ENCODE peak calls at places on chromosomes 7 and 10, in ten cellular contexts. M, S, T, E, D, X, Y, F, O and W are unnamed samples.

GRCh38 chr7:100065452-100066186 is 15.9 kb downstream of the ZNF3 start:
- DNase-seq in S (no peak), O (no peak), X (no peak), T (no peak), E (no peak), F (no peak), D (peak; percentile 46), M (no peak), Y (no peak), W (no peak)

GRCh38 chr7:90958669-90959068 is 305.6 kb upstream of the FZD1 start:
- DNase-seq in D (no peak), O (no peak), F (no peak), S (no peak), Y (no peak), T (no peak), E (no peak), X (no peak), M (no peak), W (no peak)

GRCh38 chr7:39525926-39526325 is 40.3 kb upstream of the YAE1 start:
- DNase-seq in E (no peak), F (no peak), O (no peak), D (no peak), M (no peak), T (no peak), X (no peak), S (no peak), Y (no peak), W (no peak)

GRCh38 chr10:29181936-29182335 is 106.9 kb upstream of the LYZL1 start:
- DNase-seq in T (no peak), M (no peak), D (no peak), Y (no peak), F (no peak), O (no peak), X (no peak), E (no peak), S (no peak), W (no peak)

GRCh38 chr10:63707254-63707910 is 186.2 kb downstream of the REEP3 start:
- DNase-seq in Y (no peak), M (no peak), F (no peak), S (no peak), E (no peak), D (peak; percentile 71), X (peak; percentile 98), O (no peak), T (peak; percentile 51), W (no peak)

GRCh38 chr7:131293018-131293417 is 34.7 kb upstream of the MKLN1 start:
- DNase-seq in E (no peak), F (peak; percentile 17), T (no peak), M (no peak), O (peak; percentile 41), X (no peak), D (no peak), S (no peak), Y (no peak), W (no peak)

GRCh38 chr7:74097937-74098614 is 14.5 kb downstream of the LIMK1 start:
- DNase-seq in F (no peak), S (no peak), T (no peak), X (peak; percentile 86), M (no peak), E (no peak), Y (no peak), D (no peak), O (no peak), W (no peak)

GRCh38 chr10:71748671-71749191 is 24.6 kb downstream of the VSIR start:
- DNase-seq in D (peak; percentile 65), O (peak; percentile 90), E (peak; percentile 98), Y (no peak), X (peak; percentile 50), S (peak; percentile 65), T (peak; percentile 65), F (no peak), M (no peak), W (peak; percentile 91)

GRCh38 chr10:70898687-70899086 is 10.3 kb upstream of the PCBD1 start:
- DNase-seq in T (no peak), F (no peak), Y (no peak), M (no peak), E (no peak), S (no peak), X (no peak), O (no peak), D (no peak), W (no peak)

GRCh38 chr7:7237978-7238267 is 55.6 kb downstream of the C1GALT1 start:
- DNase-seq in T (no peak), M (no peak), X (no peak), F (no peak), E (no peak), Y (no peak), D (no peak), O (no peak), S (no peak), W (no peak)

GRCh38 chr7:105388373-105389089 is at the start of gene SRPK2:
- DNase-seq in S (peak; percentile 61), Y (peak; percentile 20), M (peak; percentile 57), F (no peak), E (peak; percentile 19), D (peak; percentile 40), O (peak; percentile 91), T (peak; percentile 96), X (peak; percentile 78), W (no peak)

GRCh38 chr7:94301024-94301588 is 93.6 kb upstream of the COL1A2 start:
- DNase-seq in Y (no peak), D (peak; percentile 63), X (peak; percentile 91), F (peak; percentile 63), M (no peak), O (peak; percentile 71), E (no peak), S (no peak), T (no peak), W (no peak)

GRCh38 chr10:124640538-124641231 is 103.5 kb downstream of the FAM53B start:
- DNase-seq in F (no peak), M (no peak), O (peak; percentile 64), S (no peak), Y (no peak), T (peak; percentile 71), X (no peak), E (peak; percentile 91), D (no peak), W (peak; percentile 76)

GRCh38 chr10:27541728-27542285 is 37.7 kb downstream of the RAB18 start:
- DNase-seq in F (no peak), Y (no peak), D (no peak), O (no peak), E (no peak), S (no peak), X (no peak), M (no peak), T (no peak), W (no peak)

GRCh38 chr7:25750738-25751529 is 401.1 kb upstream of the NFE2L3 start:
- DNase-seq in Y (no peak), X (no peak), E (no peak), O (no peak), D (no peak), M (no peak), T (no peak), S (no peak), F (no peak), W (no peak)

GRCh38 chr10:128268015-128268722 is 141.9 kb upstream of the MKI67 start:
- DNase-seq in F (no peak), E (peak; percentile 35), X (peak; percentile 61), O (peak; percentile 39), D (peak; percentile 30), Y (peak; percentile 49), M (no peak), S (no peak), T (no peak), W (peak; percentile 8)

GRCh38 chr10:122643931-122644534 is 55.6 kb downstream of the C10orf120 start:
- DNase-seq in M (no peak), E (no peak), F (no peak), D (no peak), T (no peak), Y (no peak), O (no peak), S (no peak), X (no peak), W (no peak)

GRCh38 chr10:93991596-93992284 is 2.0 kb upstream of the PLCE1 start:
- DNase-seq in M (peak; percentile 6), E (no peak), T (no peak), D (peak; percentile 28), S (no peak), X (no peak), Y (no peak), O (peak; percentile 58), F (no peak), W (no peak)

GRCh38 chr10:62992145-62992721 is 140.9 kb upstream of the NRBF2 start:
- DNase-seq in E (no peak), M (no peak), Y (no peak), O (no peak), F (no peak), T (peak; percentile 54), X (peak; percentile 61), D (peak; percentile 11), S (no peak), W (no peak)

GRCh38 chr10:78165617-78166016 is 132.0 kb downstream of the RPS24 start:
- DNase-seq in O (no peak), E (no peak), S (no peak), Y (peak; percentile 60), T (no peak), X (no peak), M (no peak), D (no peak), F (no peak), W (no peak)

GRCh38 chr10:201328-201771 is 66.1 kb downstream of the ZMYND11 start:
- DNase-seq in F (no peak), E (no peak), T (no peak), X (peak; percentile 72), S (no peak), D (no peak), Y (no peak), M (no peak), O (no peak), W (no peak)

GRCh38 chr10:62096534-62096933 is 172.1 kb downstream of the RTKN2 start:
- DNase-seq in D (no peak), O (no peak), F (no peak), S (no peak), E (no peak), T (no peak), X (no peak), Y (no peak), M (no peak), W (no peak)

GRCh38 chr10:128210215-128211063 is 84.2 kb upstream of the MKI67 start:
- DNase-seq in Y (no peak), E (peak; percentile 43), O (peak; percentile 83), M (no peak), S (peak; percentile 67), F (no peak), T (peak; percentile 87), X (peak; percentile 48), D (peak; percentile 29), W (no peak)

GRCh38 chr7:94509264-94509878 is at the start of gene CASD1:
- DNase-seq in O (peak; percentile 81), F (no peak), S (peak; percentile 57), M (peak; percentile 58), X (no peak), D (peak; percentile 17), Y (peak; percentile 25), T (peak; percentile 89), E (peak; percentile 50), W (peak; percentile 66)

GRCh38 chr10:47311900-47312662 is 10.2 kb upstream of the GDF2 start:
- DNase-seq in F (peak; percentile 60), O (peak; percentile 91), T (peak; percentile 86), M (peak; percentile 21), D (peak; percentile 81), Y (peak; percentile 63), S (peak; percentile 65), E (peak; percentile 43), X (peak; percentile 62), W (peak; percentile 41)